ENCODE peak calls at places on chromosomes 6 and 20, in five cellular contexts. N, K, P, V and F are unnamed samples.

GRCh38 chr20:62702886-62703852 is 5.5 kb upstream of the NTSR1 start:
- DNase-seq in P (no peak), N (no peak), V (peak; percentile 95), K (no peak), F (no peak)

GRCh38 chr6:151721671-151722070 is 85.8 kb upstream of the ESR1 start:
- DNase-seq in K (no peak), V (no peak), N (no peak), P (no peak), F (no peak)

GRCh38 chr6:1390071-1390804 is 862 bp downstream of the FOXF2 start:
- DNase-seq in N (no peak), P (peak; percentile 83), K (no peak), V (peak; percentile 70), F (no peak)

GRCh38 chr6:63637865-63638445 is 2.4 kb downstream of the PHF3 start:
- DNase-seq in P (no peak), N (no peak), K (no peak), V (no peak), F (no peak)

GRCh38 chr6:43773050-43773956 is 3.3 kb downstream of the VEGFA start:
- DNase-seq in V (peak; percentile 76), P (peak; percentile 83), N (peak; percentile 85), K (no peak), F (peak; percentile 83)

GRCh38 chr6:28907394-28907793 is 16.4 kb downstream of the TRIM27 start:
- DNase-seq in K (no peak), V (peak; percentile 67), P (no peak), N (no peak), F (no peak)

GRCh38 chr20:61731363-61732181 is 334.1 kb downstream of the TAF4 start:
- DNase-seq in K (no peak), P (no peak), V (peak; percentile 25), N (no peak), F (no peak)

GRCh38 chr6:118283759-118284158 is 264.3 kb upstream of the PLN start:
- DNase-seq in V (peak; percentile 62), K (no peak), N (peak; percentile 62), P (peak; percentile 55), F (peak; percentile 15)

GRCh38 chr6:158232445-158233213 is 64.5 kb downstream of the GTF2H5 start:
- DNase-seq in K (peak; percentile 64), P (peak; percentile 83), N (peak; percentile 64), V (peak; percentile 78), F (peak; percentile 72)

GRCh38 chr20:64244281-64244805 is 11.2 kb upstream of the PCMTD2 start:
- DNase-seq in K (no peak), P (peak; percentile 25), V (no peak), N (no peak), F (no peak)

GRCh38 chr20:60999256-60999655 is 252.8 kb upstream of the CDH4 start:
- DNase-seq in P (no peak), V (no peak), K (no peak), N (no peak), F (no peak)

GRCh38 chr6:42777126-42777822 is 4.6 kb upstream of the BICRAL start:
- DNase-seq in P (no peak), N (peak; percentile 83), K (no peak), V (no peak), F (no peak)

GRCh38 chr6:52661551-52661950 is 9.4 kb upstream of the TMEM14A start:
- DNase-seq in P (no peak), V (no peak), N (no peak), K (no peak), F (no peak)

GRCh38 chr6:155186052-155186658 is 77.7 kb upstream of the CLDN20 start:
- DNase-seq in K (no peak), P (peak; percentile 67), N (peak; percentile 61), V (peak; percentile 32), F (peak; percentile 45)

GRCh38 chr6:15569035-15569995 is 93.5 kb downstream of the DTNBP1 start:
- DNase-seq in K (no peak), P (peak; percentile 57), V (no peak), N (no peak), F (no peak)

GRCh38 chr6:2632368-2632767 is 118.4 kb downstream of the MYLK4 start:
- DNase-seq in K (no peak), N (no peak), V (no peak), P (no peak), F (no peak)

GRCh38 chr6:156526081-156526480 is 251.1 kb upstream of the ARID1B start:
- DNase-seq in N (no peak), V (no peak), K (no peak), P (no peak), F (no peak)

GRCh38 chr6:19999319-20000191 is 162.4 kb downstream of the ID4 start:
- DNase-seq in K (no peak), P (peak; percentile 60), N (peak; percentile 43), V (peak; percentile 77), F (peak; percentile 4)

GRCh38 chr20:13736792-13737191 is 47.9 kb downstream of the ESF1 start:
- DNase-seq in P (no peak), V (no peak), K (no peak), N (no peak), F (no peak)

GRCh38 chr6:73964455-73964854 is 268.5 kb downstream of the CD109 start:
- DNase-seq in P (no peak), K (no peak), V (no peak), N (no peak), F (no peak)

GRCh38 chr20:38221041-38221589 is 39.4 kb downstream of the KIAA1755 start:
- DNase-seq in V (peak; percentile 58), K (no peak), P (peak; percentile 97), N (peak; percentile 64), F (peak; percentile 90)

GRCh38 chr20:37524859-37525708 is 2.6 kb downstream of the BLCAP start:
- DNase-seq in P (peak; percentile 31), K (no peak), N (no peak), V (peak; percentile 97), F (no peak)

GRCh38 chr20:53708129-53708968 is 114.7 kb upstream of the ZNF217 start:
- DNase-seq in K (no peak), V (no peak), P (no peak), N (peak; percentile 88), F (peak; percentile 57)

GRCh38 chr6:46276571-46277142 is 105.9 kb upstream of the ENPP5 start:
- DNase-seq in P (no peak), V (no peak), N (no peak), K (no peak), F (no peak)

GRCh38 chr6:15690451-15690961 is 27.7 kb upstream of the DTNBP1 start:
- DNase-seq in N (no peak), V (no peak), K (no peak), P (no peak), F (no peak)

GRCh38 chr20:35060168-35060567 is 32.4 kb downstream of the TRPC4AP start:
- DNase-seq in K (no peak), V (no peak), P (no peak), N (no peak), F (no peak)

GRCh38 chr6:39884696-39885095 is 49.6 kb downstream of the MOCS1 start:
- DNase-seq in P (no peak), K (no peak), V (no peak), N (no peak), F (no peak)

GRCh38 chr6:114638346-114638745 is 295.5 kb upstream of the HS3ST5 start:
- DNase-seq in N (no peak), P (peak; percentile 83), K (no peak), V (no peak), F (no peak)

GRCh38 chr20:5947276-5947675 is 3.1 kb downstream of the TRMT6 start:
- DNase-seq in P (no peak), V (peak; percentile 15), N (no peak), K (no peak), F (no peak)

GRCh38 chr20:59002874-59003399 is 4.1 kb downstream of the CTSZ start:
- DNase-seq in K (no peak), P (no peak), V (no peak), N (no peak), F (no peak)

GRCh38 chr6:37517411-37517812 is 17.7 kb upstream of the CCDC167 start:
- DNase-seq in P (no peak), N (peak; percentile 85), K (no peak), V (no peak), F (no peak)

GRCh38 chr6:13733178-13733851 is 21.7 kb upstream of the RANBP9 start:
- DNase-seq in P (no peak), V (peak; percentile 79), K (peak; percentile 77), N (no peak), F (no peak)

GRCh38 chr6:157304840-157305675 is 18.3 kb downstream of the TMEM242 start:
- DNase-seq in N (no peak), K (no peak), V (no peak), P (no peak), F (no peak)

GRCh38 chr6:21587182-21587924 is 6.2 kb upstream of the SOX4 start:
- DNase-seq in N (peak; percentile 81), P (peak; percentile 91), K (peak; percentile 64), V (peak; percentile 74), F (peak; percentile 34)
- TF ChIP-seq CTCF in N (no peak), P (peak; percentile 44), K (no peak), V (peak; percentile 17), F (no peak)

GRCh38 chr6:150006961-150007464 is 18.3 kb downstream of the RAET1L start:
- DNase-seq in P (peak; percentile 67), N (peak; percentile 49), V (peak; percentile 29), K (no peak), F (peak; percentile 70)
- TF ChIP-seq CTCF in P (peak; percentile 79), N (peak; percentile 43), V (peak; percentile 61), K (no peak), F (peak; percentile 42)

DNA sequence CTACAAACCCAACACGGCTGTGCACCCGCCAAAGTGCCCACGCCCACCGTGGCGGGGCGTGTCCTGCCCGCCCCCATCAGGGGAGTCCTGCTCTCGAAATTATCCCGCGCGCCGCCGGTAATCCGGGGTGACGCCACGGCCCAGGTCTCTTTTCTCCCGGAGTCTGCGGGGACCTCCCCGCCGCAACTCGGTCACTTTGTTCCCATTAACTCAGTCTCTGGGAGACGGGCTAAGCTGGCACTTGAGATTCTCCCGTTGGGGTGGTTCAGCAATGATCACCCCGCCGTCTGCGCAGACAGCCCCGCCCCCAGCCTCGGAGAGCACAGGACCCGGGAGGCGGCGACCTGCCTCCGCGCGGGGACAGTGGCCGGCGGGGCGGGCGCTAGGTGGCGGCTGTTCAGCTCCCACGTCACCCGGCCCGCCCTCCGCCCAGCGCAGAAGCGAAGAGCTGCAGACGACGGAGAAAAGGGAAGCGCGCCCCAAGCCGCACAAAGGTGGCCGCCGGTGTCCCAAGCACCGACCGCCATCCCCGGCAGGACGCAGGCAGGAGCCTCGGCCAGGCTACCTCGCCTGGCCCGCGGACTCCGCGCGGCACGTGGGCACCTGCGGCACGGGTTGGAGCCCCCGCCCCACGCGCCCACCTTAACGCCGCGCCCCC is 31.5 kb downstream of the SF3B5 start:
- DNase-seq in N (peak; percentile 96), P (peak; percentile 91), K (peak; percentile 78), V (peak; percentile 53), F (peak; percentile 95)
- TF ChIP-seq CTCF in N (peak; percentile 18), P (peak; percentile 49), K (no peak), V (peak; percentile 8), F (peak; percentile 45)

DNA sequence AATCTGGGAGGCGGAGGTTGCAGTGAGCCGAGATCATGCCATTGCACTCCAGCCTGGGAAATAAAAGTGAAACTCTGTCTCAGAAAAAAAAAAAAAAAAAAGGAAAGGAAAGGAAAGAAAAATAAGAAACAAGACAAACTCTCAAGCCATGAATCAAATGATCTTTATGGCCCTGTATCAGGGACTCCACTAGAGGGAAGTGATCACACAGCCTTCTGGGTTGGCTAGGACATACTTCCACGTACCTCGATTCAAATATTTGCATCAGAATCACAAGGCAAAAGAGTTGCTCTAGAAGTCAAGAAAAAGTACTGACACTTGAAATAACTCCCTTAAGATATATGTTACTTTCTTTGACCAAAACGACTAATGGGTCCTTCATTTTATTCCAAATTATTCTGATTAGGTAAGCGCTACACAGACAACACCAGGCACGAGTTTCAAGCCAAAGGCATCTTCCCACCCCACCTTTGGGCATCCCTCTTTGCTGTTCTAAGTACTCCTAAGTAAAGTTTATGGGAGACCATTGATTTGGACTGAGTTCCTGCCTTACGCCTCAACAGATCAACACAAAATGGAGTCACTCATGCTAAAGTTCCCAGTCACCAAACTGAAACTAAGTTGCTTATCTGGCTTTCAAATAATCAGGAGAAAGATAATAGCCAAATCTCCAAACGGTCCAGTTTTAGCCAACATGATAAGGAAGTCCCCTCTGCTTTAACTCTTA is 77.5 kb upstream of the NT5E start:
- DNase-seq in N (peak; percentile 39), P (no peak), V (no peak), K (no peak), F (peak; percentile 24)
- TF ChIP-seq CTCF in N (peak; percentile 22), P (no peak), V (peak; percentile 5), K (no peak), F (no peak)